ENCODE peak calls at places on chromosomes 7 and 10, in six cellular contexts. One of them, this sample, is unnamed.

GRCh38 chr10:8361510-8361844 is 307.0 kb downstream of the GATA3 start:
- DNase-seq in IMR-90: no peak
- DNase-seq in H1: no peak
- DNase-seq in neuronal stem cell: no peak
- DNase-seq in H9: no peak
- DNase-seq in mesenchymal stem cell: no peak
- DNase-seq in this sample: peak; percentile 95

GRCh38 chr7:550881-551614 is 31.4 kb upstream of the PDGFA start:
- DNase-seq in IMR-90: no peak
- DNase-seq in H1: no peak
- DNase-seq in neuronal stem cell: no peak
- DNase-seq in H9: no peak
- DNase-seq in mesenchymal stem cell: no peak
- DNase-seq in this sample: no peak

GRCh38 chr10:122664501-122664900 is 35.1 kb downstream of the C10orf120 start:
- DNase-seq in IMR-90: no peak
- DNase-seq in H1: no peak
- DNase-seq in neuronal stem cell: no peak
- DNase-seq in H9: no peak
- DNase-seq in mesenchymal stem cell: no peak
- DNase-seq in this sample: no peak

GRCh38 chr10:132624847-132625839 is 87.6 kb downstream of the INPP5A start:
- DNase-seq in IMR-90: peak; percentile 20
- DNase-seq in H1: no peak
- DNase-seq in neuronal stem cell: no peak
- DNase-seq in H9: peak; percentile 44
- DNase-seq in mesenchymal stem cell: no peak
- DNase-seq in this sample: no peak

GRCh38 chr7:78852951-78853350 is 600.5 kb downstream of the MAGI2 start:
- DNase-seq in IMR-90: peak; percentile 38
- DNase-seq in H1: no peak
- DNase-seq in neuronal stem cell: no peak
- DNase-seq in H9: no peak
- DNase-seq in mesenchymal stem cell: peak; percentile 7
- DNase-seq in this sample: peak; percentile 81

GRCh38 chr7:138974103-138974502 is 7.1 kb downstream of the KIAA1549 start:
- DNase-seq in IMR-90: no peak
- DNase-seq in H1: no peak
- DNase-seq in neuronal stem cell: no peak
- DNase-seq in H9: no peak
- DNase-seq in mesenchymal stem cell: no peak
- DNase-seq in this sample: no peak

GRCh38 chr7:79060498-79060897 is 393.0 kb downstream of the MAGI2 start:
- DNase-seq in IMR-90: no peak
- DNase-seq in H1: no peak
- DNase-seq in neuronal stem cell: no peak
- DNase-seq in H9: no peak
- DNase-seq in mesenchymal stem cell: no peak
- DNase-seq in this sample: no peak

GRCh38 chr7:149869867-149870266 is 3.9 kb upstream of the ATP6V0E2 start:
- DNase-seq in IMR-90: no peak
- DNase-seq in H1: no peak
- DNase-seq in neuronal stem cell: no peak
- DNase-seq in H9: peak; percentile 4
- DNase-seq in mesenchymal stem cell: no peak
- DNase-seq in this sample: no peak

GRCh38 chr10:6108631-6109443 is 20.0 kb downstream of the RBM17 start:
- DNase-seq in IMR-90: peak; percentile 61
- DNase-seq in H1: peak; percentile 49
- DNase-seq in neuronal stem cell: no peak
- DNase-seq in H9: peak; percentile 92
- DNase-seq in mesenchymal stem cell: peak; percentile 70
- DNase-seq in this sample: no peak

GRCh38 chr10:77457266-77457665 is 180.3 kb downstream of the KCNMA1 start:
- DNase-seq in IMR-90: no peak
- DNase-seq in H1: no peak
- DNase-seq in neuronal stem cell: no peak
- DNase-seq in H9: no peak
- DNase-seq in mesenchymal stem cell: no peak
- DNase-seq in this sample: no peak

GRCh38 chr10:110149259-110149658 is 58.1 kb upstream of the MXI1 start:
- DNase-seq in IMR-90: no peak
- DNase-seq in H1: no peak
- DNase-seq in neuronal stem cell: no peak
- DNase-seq in H9: no peak
- DNase-seq in mesenchymal stem cell: no peak
- DNase-seq in this sample: no peak

GRCh38 chr10:49280001-49280408 is 19.0 kb upstream of the C10orf71 start:
- DNase-seq in IMR-90: peak; percentile 15
- DNase-seq in H1: no peak
- DNase-seq in neuronal stem cell: no peak
- DNase-seq in H9: no peak
- DNase-seq in mesenchymal stem cell: no peak
- DNase-seq in this sample: no peak

GRCh38 chr7:6725003-6725402 is 18.3 kb upstream of the ZNF12 start:
- DNase-seq in IMR-90: no peak
- DNase-seq in H1: no peak
- DNase-seq in neuronal stem cell: no peak
- DNase-seq in H9: no peak
- DNase-seq in mesenchymal stem cell: no peak
- DNase-seq in this sample: no peak

GRCh38 chr10:35950221-35950620 is 308.1 kb upstream of the FZD8 start:
- DNase-seq in IMR-90: no peak
- DNase-seq in H1: no peak
- DNase-seq in neuronal stem cell: no peak
- DNase-seq in H9: no peak
- DNase-seq in mesenchymal stem cell: no peak
- DNase-seq in this sample: no peak
- H4K91ac ChIP-seq in IMR-90: no peak overlapping the region
- H4K91ac ChIP-seq in H1: no peak overlapping the region
- H4K91ac ChIP-seq in neuronal stem cell: no peak overlapping the region
- H4K91ac ChIP-seq in H9: no peak overlapping the region
- H4K91ac ChIP-seq in mesenchymal stem cell: no peak overlapping the region
- H4K91ac ChIP-seq in this sample: no peak overlapping the region

GRCh38 chr10:111999915-112000302 is 183.7 kb downstream of the GPAM start:
- DNase-seq in IMR-90: no peak
- DNase-seq in H1: no peak
- DNase-seq in neuronal stem cell: no peak
- DNase-seq in H9: no peak
- DNase-seq in mesenchymal stem cell: no peak
- DNase-seq in this sample: no peak

GRCh38 chr10:112000466-112000865 is 183.1 kb downstream of the GPAM start:
- DNase-seq in IMR-90: no peak
- DNase-seq in H1: no peak
- DNase-seq in neuronal stem cell: no peak
- DNase-seq in H9: no peak
- DNase-seq in mesenchymal stem cell: no peak
- DNase-seq in this sample: peak; percentile 51

GRCh38 chr10:111996103-111996502 is 187.5 kb downstream of the GPAM start:
- DNase-seq in IMR-90: no peak
- DNase-seq in H1: no peak
- DNase-seq in neuronal stem cell: no peak
- DNase-seq in H9: no peak
- DNase-seq in mesenchymal stem cell: no peak
- DNase-seq in this sample: no peak

GRCh38 chr10:111999205-111999914 is 184.2 kb downstream of the GPAM start:
- DNase-seq in IMR-90: no peak
- DNase-seq in H1: peak; percentile 36
- DNase-seq in neuronal stem cell: peak; percentile 38
- DNase-seq in H9: peak; percentile 64
- DNase-seq in mesenchymal stem cell: no peak
- DNase-seq in this sample: no peak

DNA sequence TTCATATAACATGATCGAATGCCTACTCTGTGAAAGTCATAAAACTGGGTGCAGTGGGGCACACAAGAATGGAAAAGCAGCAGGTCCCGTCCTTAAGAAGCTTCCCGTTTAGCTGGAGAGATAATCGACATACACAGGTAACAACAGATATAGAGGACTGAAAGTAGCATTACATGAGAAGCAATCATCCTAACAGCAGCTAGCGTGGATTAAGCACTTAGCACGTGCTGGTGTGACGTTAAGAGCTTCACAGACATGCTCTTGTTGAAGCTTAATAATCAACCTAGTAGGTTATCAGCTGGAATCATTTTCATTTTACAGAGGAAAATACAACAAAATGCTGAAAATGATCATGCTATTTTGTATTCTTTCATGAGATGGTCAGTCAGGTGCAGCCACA is 184.8 kb downstream of the GPAM start:
- DNase-seq in IMR-90: no peak
- DNase-seq in H1: no peak
- DNase-seq in neuronal stem cell: no peak
- DNase-seq in H9: no peak
- DNase-seq in mesenchymal stem cell: no peak
- DNase-seq in this sample: no peak
- H3K27ac ChIP-seq in IMR-90: no peak overlapping the region
- H3K27ac ChIP-seq in H1: no peak overlapping the region
- H3K27ac ChIP-seq in neuronal stem cell: no peak overlapping the region
- H3K27ac ChIP-seq in H9: no peak overlapping the region
- H3K27ac ChIP-seq in mesenchymal stem cell: no peak overlapping the region
- H3K27ac ChIP-seq in this sample: no peak overlapping the region

GRCh38 chr10:63608511-63608910 is 87.3 kb downstream of the REEP3 start:
- DNase-seq in IMR-90: no peak
- DNase-seq in H1: no peak
- DNase-seq in neuronal stem cell: no peak
- DNase-seq in H9: no peak
- DNase-seq in mesenchymal stem cell: no peak
- DNase-seq in this sample: no peak
- H4K91ac ChIP-seq in IMR-90: no peak overlapping the region
- H4K91ac ChIP-seq in H1: no peak overlapping the region
- H4K91ac ChIP-seq in neuronal stem cell: no peak overlapping the region
- H4K91ac ChIP-seq in H9: no peak overlapping the region
- H4K91ac ChIP-seq in mesenchymal stem cell: no peak overlapping the region
- H4K91ac ChIP-seq in this sample: no peak overlapping the region

GRCh38 chr7:29196191-29196590 is 1.6 kb downstream of the CHN2 start:
- DNase-seq in IMR-90: no peak
- DNase-seq in H1: no peak
- DNase-seq in neuronal stem cell: no peak
- DNase-seq in H9: no peak
- DNase-seq in mesenchymal stem cell: no peak
- DNase-seq in this sample: no peak

GRCh38 chr7:29194206-29194593 is 375 bp upstream of the CHN2 start:
- DNase-seq in IMR-90: no peak
- DNase-seq in H1: no peak
- DNase-seq in neuronal stem cell: no peak
- DNase-seq in H9: peak; percentile 43
- DNase-seq in mesenchymal stem cell: peak; percentile 9
- DNase-seq in this sample: no peak

GRCh38 chr7:29197916-29198315 is 3.3 kb downstream of the CHN2 start:
- DNase-seq in IMR-90: no peak
- DNase-seq in H1: no peak
- DNase-seq in neuronal stem cell: no peak
- DNase-seq in H9: no peak
- DNase-seq in mesenchymal stem cell: no peak
- DNase-seq in this sample: no peak

GRCh38 chr7:29194594-29195417 is at the start of gene CHN2:
- DNase-seq in IMR-90: no peak
- DNase-seq in H1: no peak
- DNase-seq in neuronal stem cell: peak; percentile 62
- DNase-seq in H9: peak; percentile 67
- DNase-seq in mesenchymal stem cell: peak; percentile 56
- DNase-seq in this sample: peak; percentile 75

GRCh38 chr7:29196971-29197370 is 2.4 kb downstream of the CHN2 start:
- DNase-seq in IMR-90: no peak
- DNase-seq in H1: no peak
- DNase-seq in neuronal stem cell: no peak
- DNase-seq in H9: no peak
- DNase-seq in mesenchymal stem cell: no peak
- DNase-seq in this sample: no peak
- H3K27ac ChIP-seq in IMR-90: no peak overlapping the region
- H3K27ac ChIP-seq in H1: no peak overlapping the region
- H3K27ac ChIP-seq in neuronal stem cell: no peak overlapping the region
- H3K27ac ChIP-seq in H9: no peak overlapping the region
- H3K27ac ChIP-seq in mesenchymal stem cell: no peak overlapping the region
- H3K27ac ChIP-seq in this sample: no peak overlapping the region

GRCh38 chr7:129636641-129637040 is 25.1 kb downstream of the NRF1 start:
- DNase-seq in IMR-90: no peak
- DNase-seq in H1: no peak
- DNase-seq in neuronal stem cell: no peak
- DNase-seq in H9: no peak
- DNase-seq in mesenchymal stem cell: no peak
- DNase-seq in this sample: no peak

GRCh38 chr7:129640400-129640799 is 28.9 kb downstream of the NRF1 start:
- DNase-seq in IMR-90: no peak
- DNase-seq in H1: no peak
- DNase-seq in neuronal stem cell: no peak
- DNase-seq in H9: no peak
- DNase-seq in mesenchymal stem cell: no peak
- DNase-seq in this sample: no peak

GRCh38 chr7:129634361-129635034 is 23.0 kb downstream of the NRF1 start:
- DNase-seq in IMR-90: no peak
- DNase-seq in H1: no peak
- DNase-seq in neuronal stem cell: no peak
- DNase-seq in H9: no peak
- DNase-seq in mesenchymal stem cell: no peak
- DNase-seq in this sample: no peak

GRCh38 chr7:129630341-129630740 is 18.8 kb downstream of the NRF1 start:
- DNase-seq in IMR-90: no peak
- DNase-seq in H1: no peak
- DNase-seq in neuronal stem cell: no peak
- DNase-seq in H9: no peak
- DNase-seq in mesenchymal stem cell: no peak
- DNase-seq in this sample: no peak

DNA sequence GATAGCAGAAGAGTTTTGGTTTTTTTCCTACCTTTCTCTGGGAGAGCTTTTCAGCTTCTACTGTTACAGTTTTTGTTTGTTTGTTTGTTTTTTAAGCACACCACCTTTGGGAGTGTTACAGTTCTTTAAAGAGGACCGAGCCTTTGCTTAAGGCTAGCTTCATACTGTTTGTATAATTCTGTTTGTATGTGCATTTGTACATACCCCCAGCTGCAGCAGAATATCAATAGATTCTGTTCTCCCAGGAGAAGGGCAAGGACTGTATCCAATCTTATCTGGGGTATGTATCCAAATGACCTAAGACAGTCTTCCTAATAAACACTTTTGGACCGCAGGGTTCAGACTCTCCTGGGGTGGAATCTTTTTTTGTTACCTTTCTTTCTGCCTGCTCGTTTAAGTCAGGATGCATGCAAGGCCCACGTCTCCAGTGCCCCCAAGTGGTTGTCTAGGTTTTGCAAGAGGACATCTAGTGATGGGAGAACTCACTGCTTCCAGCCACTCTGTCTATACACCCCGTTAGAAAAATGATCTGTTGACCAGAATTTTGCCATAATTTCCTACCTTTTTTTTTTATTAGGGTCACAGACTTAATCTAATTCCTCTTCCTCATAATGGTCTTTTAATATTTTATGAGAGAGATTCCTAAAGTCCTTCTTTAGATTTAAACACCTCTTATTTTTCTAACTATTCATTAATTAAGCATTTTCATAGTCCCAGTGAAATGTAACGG is 23.9 kb downstream of the NRF1 start:
- DNase-seq in IMR-90: peak; percentile 86
- DNase-seq in H1: no peak
- DNase-seq in neuronal stem cell: peak; percentile 39
- DNase-seq in H9: peak; percentile 72
- DNase-seq in mesenchymal stem cell: peak; percentile 84
- DNase-seq in this sample: peak; percentile 75
- H4K91ac ChIP-seq in IMR-90: no peak overlapping the region
- H4K91ac ChIP-seq in H1: no peak overlapping the region
- H4K91ac ChIP-seq in neuronal stem cell: no peak overlapping the region
- H4K91ac ChIP-seq in H9: no peak overlapping the region
- H4K91ac ChIP-seq in mesenchymal stem cell: no peak overlapping the region
- H4K91ac ChIP-seq in this sample: no peak overlapping the region

This sample was measured in trophoblast cell.